ENCODE peak calls at places on chromosomes 3 and 15, in four cellular contexts. One of them, this sample, is unnamed.

GRCh38 chr3:41101231-41101630 is 98.1 kb upstream of the CTNNB1 start:
- DNase-seq in H9: no peak
- DNase-seq in H1: no peak
- DNase-seq in mesendoderm: peak; percentile 51
- DNase-seq in this sample: no peak

GRCh38 chr3:95154775-95155174 is 1091.9 kb downstream of the NSUN3 start:
- DNase-seq in H9: no peak
- DNase-seq in H1: no peak
- DNase-seq in mesendoderm: no peak
- DNase-seq in this sample: no peak

GRCh38 chr15:82044373-82045178 is 1.2 kb downstream of the MEX3B start:
- DNase-seq in H9: peak; percentile 84
- DNase-seq in H1: peak; percentile 79
- DNase-seq in mesendoderm: peak; percentile 90
- DNase-seq in this sample: peak; percentile 81

GRCh38 chr3:173983353-173983752 is 585.8 kb downstream of the NLGN1 start:
- DNase-seq in H9: no peak
- DNase-seq in H1: no peak
- DNase-seq in mesendoderm: no peak
- DNase-seq in this sample: peak; percentile 78

GRCh38 chr3:9340450-9341009 is 22.3 kb upstream of the THUMPD3 start:
- DNase-seq in H9: no peak
- DNase-seq in H1: no peak
- DNase-seq in mesendoderm: no peak
- DNase-seq in this sample: peak; percentile 93

GRCh38 chr15:96331141-96331941 is 841 bp downstream of the NR2F2 start:
- DNase-seq in H9: peak; percentile 30
- DNase-seq in H1: peak; percentile 67
- DNase-seq in mesendoderm: no peak
- DNase-seq in this sample: no peak

GRCh38 chr3:14477311-14477935 is 62.7 kb downstream of the GRIP2 start:
- DNase-seq in H9: no peak
- DNase-seq in H1: no peak
- DNase-seq in mesendoderm: no peak
- DNase-seq in this sample: no peak

GRCh38 chr3:40337136-40338108 is 27.9 kb downstream of the EIF1B start:
- DNase-seq in H9: no peak
- DNase-seq in H1: no peak
- DNase-seq in mesendoderm: peak; percentile 15
- DNase-seq in this sample: no peak

GRCh38 chr15:64930778-64931240 is 19.1 kb downstream of the ANKDD1A start:
- DNase-seq in H9: no peak
- DNase-seq in H1: peak; percentile 39
- DNase-seq in mesendoderm: no peak
- DNase-seq in this sample: peak; percentile 65

GRCh38 chr3:114839476-114839875 is 307.6 kb downstream of the ZBTB20 start:
- DNase-seq in H9: no peak
- DNase-seq in H1: no peak
- DNase-seq in mesendoderm: peak; percentile 20
- DNase-seq in this sample: peak; percentile 27

GRCh38 chr3:123096701-123097100 is 29.9 kb downstream of the PDIA5 start:
- DNase-seq in H9: no peak
- DNase-seq in H1: no peak
- DNase-seq in mesendoderm: no peak
- DNase-seq in this sample: peak; percentile 75

GRCh38 chr3:31725976-31726375 is 193.3 kb downstream of the STT3B start:
- DNase-seq in H9: no peak
- DNase-seq in H1: no peak
- DNase-seq in mesendoderm: peak; percentile 23
- DNase-seq in this sample: no peak

GRCh38 chr15:100803158-100803440 is 76.5 kb upstream of the ALDH1A3 start:
- DNase-seq in H9: no peak
- DNase-seq in H1: no peak
- DNase-seq in mesendoderm: no peak
- DNase-seq in this sample: no peak

GRCh38 chr3:50853936-50854335 is 179.2 kb downstream of the DOCK3 start:
- DNase-seq in H9: no peak
- DNase-seq in H1: no peak
- DNase-seq in mesendoderm: no peak
- DNase-seq in this sample: no peak

GRCh38 chr3:135224963-135225362 is 429.9 kb downstream of the EPHB1 start:
- DNase-seq in H9: no peak
- DNase-seq in H1: no peak
- DNase-seq in mesendoderm: no peak
- DNase-seq in this sample: no peak

GRCh38 chr15:75307778-75308390 is 25.2 kb downstream of the GOLGA6D start:
- DNase-seq in H9: peak; percentile 88
- DNase-seq in H1: peak; percentile 88
- DNase-seq in mesendoderm: peak; percentile 81
- DNase-seq in this sample: no peak

GRCh38 chr3:184227481-184227935 is 1.9 kb upstream of the VWA5B2 start:
- DNase-seq in H9: peak; percentile 64
- DNase-seq in H1: peak; percentile 76
- DNase-seq in mesendoderm: peak; percentile 56
- DNase-seq in this sample: no peak

GRCh38 chr3:98521897-98522537 is 685 bp downstream of the CLDND1 start:
- DNase-seq in H9: no peak
- DNase-seq in H1: no peak
- DNase-seq in mesendoderm: peak; percentile 72
- DNase-seq in this sample: peak; percentile 68

GRCh38 chr15:98667521-98668179 is 19.3 kb downstream of the IGF1R start:
- DNase-seq in H9: peak; percentile 63
- DNase-seq in H1: peak; percentile 55
- DNase-seq in mesendoderm: peak; percentile 56
- DNase-seq in this sample: no peak

GRCh38 chr3:15860014-15860934 is 62.5 kb upstream of the ANKRD28 start:
- DNase-seq in H9: peak; percentile 84
- DNase-seq in H1: peak; percentile 80
- DNase-seq in mesendoderm: peak; percentile 82
- DNase-seq in this sample: peak; percentile 58

GRCh38 chr3:47456984-47457383 is 18.8 kb downstream of the SCAP start:
- DNase-seq in H9: no peak
- DNase-seq in H1: no peak
- DNase-seq in mesendoderm: no peak
- DNase-seq in this sample: no peak

GRCh38 chr3:112628038-112628437 is 12.9 kb downstream of the CCDC80 start:
- DNase-seq in H9: no peak
- DNase-seq in H1: no peak
- DNase-seq in mesendoderm: no peak
- DNase-seq in this sample: no peak

GRCh38 chr15:68791431-68792283 is 29.0 kb downstream of the ANP32A start:
- DNase-seq in H9: peak; percentile 63
- DNase-seq in H1: no peak
- DNase-seq in mesendoderm: peak; percentile 63
- DNase-seq in this sample: no peak

GRCh38 chr3:167684389-167684993 is 30.7 kb upstream of the WDR49 start:
- DNase-seq in H9: no peak
- DNase-seq in H1: peak; percentile 58
- DNase-seq in mesendoderm: peak; percentile 72
- DNase-seq in this sample: peak; percentile 58

GRCh38 chr3:113712129-113712528 is 15.7 kb upstream of the USF3 start:
- DNase-seq in H9: no peak
- DNase-seq in H1: no peak
- DNase-seq in mesendoderm: no peak
- DNase-seq in this sample: peak; percentile 49

GRCh38 chr15:29765234-29765841 is 56.9 kb downstream of the TJP1 start:
- DNase-seq in H9: no peak
- DNase-seq in H1: no peak
- DNase-seq in mesendoderm: no peak
- DNase-seq in this sample: no peak

GRCh38 chr15:64686130-64686735 is 89.2 kb downstream of the RBPMS2 start:
- DNase-seq in H9: peak; percentile 35
- DNase-seq in H1: no peak
- DNase-seq in mesendoderm: peak; percentile 77
- DNase-seq in this sample: peak; percentile 63

GRCh38 chr15:34642252-34642651 is 58.8 kb upstream of the GOLGA8B start:
- DNase-seq in H9: no peak
- DNase-seq in H1: no peak
- DNase-seq in mesendoderm: peak; percentile 10
- DNase-seq in this sample: no peak

GRCh38 chr3:42055291-42055690 is 35.9 kb upstream of the TRAK1 start:
- DNase-seq in H9: no peak
- DNase-seq in H1: no peak
- DNase-seq in mesendoderm: no peak
- DNase-seq in this sample: peak; percentile 85

GRCh38 chr3:126655887-126656286 is 963 bp upstream of the TXNRD3 start:
- DNase-seq in H9: no peak
- DNase-seq in H1: no peak
- DNase-seq in mesendoderm: no peak
- DNase-seq in this sample: no peak

GRCh38 chr3:27342279-27342678 is 26.9 kb downstream of the NEK10 start:
- DNase-seq in H9: no peak
- DNase-seq in H1: no peak
- DNase-seq in mesendoderm: no peak
- DNase-seq in this sample: no peak

GRCh38 chr3:160060409-160061027 is 71.9 kb downstream of the IL12A start:
- DNase-seq in H9: no peak
- DNase-seq in H1: no peak
- DNase-seq in mesendoderm: no peak
- DNase-seq in this sample: no peak

GRCh38 chr3:188646592-188646991 is 492.6 kb downstream of the LPP start:
- DNase-seq in H9: no peak
- DNase-seq in H1: no peak
- DNase-seq in mesendoderm: no peak
- DNase-seq in this sample: peak; percentile 26

GRCh38 chr3:84943379-84943778 is 15.4 kb upstream of the CADM2 start:
- DNase-seq in H9: no peak
- DNase-seq in H1: no peak
- DNase-seq in mesendoderm: peak; percentile 18
- DNase-seq in this sample: no peak

DNA sequence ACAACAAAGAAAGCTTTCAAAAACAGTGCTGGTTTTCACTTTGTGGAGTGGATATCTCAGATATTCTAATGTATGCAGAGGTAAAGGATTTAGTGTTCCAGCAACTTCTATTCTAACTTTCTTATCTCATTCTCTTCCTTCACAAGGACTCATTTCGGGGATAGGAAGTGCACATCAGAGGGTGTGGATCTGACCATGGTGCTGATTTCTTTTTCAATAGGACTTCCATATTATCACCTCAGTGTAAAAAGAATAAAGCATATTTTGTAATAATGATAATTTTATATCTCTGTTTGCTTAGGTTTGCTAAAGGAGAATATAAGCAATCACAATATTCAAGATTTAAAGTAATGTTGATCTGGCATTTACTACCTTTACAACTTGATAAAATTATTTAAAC is 12.5 kb upstream of the CADM2 start:
- DNase-seq in H9: no peak
- DNase-seq in H1: no peak
- DNase-seq in mesendoderm: peak; percentile 49
- DNase-seq in this sample: no peak
- H3K4me2 ChIP-seq in H9: no peak overlapping the region
- H3K4me2 ChIP-seq in H1: no peak overlapping the region
- H3K4me2 ChIP-seq in mesendoderm: no peak overlapping the region
- H3K4me2 ChIP-seq in this sample: no peak overlapping the region

GRCh38 chr15:94086360-94086759 is 145.0 kb upstream of the MCTP2 start:
- DNase-seq in H9: no peak
- DNase-seq in H1: no peak
- DNase-seq in mesendoderm: no peak
- DNase-seq in this sample: peak; percentile 31
- H3K56ac ChIP-seq in H9: no peak overlapping the region
- H3K56ac ChIP-seq in H1: no peak overlapping the region
- H3K56ac ChIP-seq in mesendoderm: no peak overlapping the region
- H3K56ac ChIP-seq in this sample: no peak overlapping the region

GRCh38 chr3:118196183-118196582 is 838.5 kb downstream of the IGSF11 start:
- DNase-seq in H9: no peak
- DNase-seq in H1: no peak
- DNase-seq in mesendoderm: peak; percentile 1
- DNase-seq in this sample: no peak
- H3K4me2 ChIP-seq in H9: no peak overlapping the region
- H3K4me2 ChIP-seq in H1: no peak overlapping the region
- H3K4me2 ChIP-seq in mesendoderm: no peak overlapping the region
- H3K4me2 ChIP-seq in this sample: no peak overlapping the region

DNA sequence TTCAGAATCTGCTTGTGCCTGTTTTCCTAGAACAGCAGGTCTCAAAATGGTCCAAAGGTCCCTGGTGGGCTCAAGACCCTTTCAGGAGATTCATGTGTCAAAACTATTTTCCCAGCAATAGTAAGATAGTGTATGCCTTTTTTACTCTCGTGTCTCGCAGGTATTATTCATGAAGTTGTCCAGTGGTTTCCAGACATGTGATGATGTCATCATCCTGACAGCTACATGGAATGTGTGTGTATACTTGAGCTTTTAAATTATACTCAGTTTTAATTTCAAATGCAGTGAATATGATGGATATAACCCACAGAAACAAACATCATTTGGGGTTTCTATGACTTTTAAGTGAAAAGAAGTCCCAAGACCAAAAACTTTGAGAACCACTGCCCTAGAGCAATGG is 288.6 kb downstream of the NTRK3 start:
- DNase-seq in H9: no peak
- DNase-seq in H1: no peak
- DNase-seq in mesendoderm: no peak
- DNase-seq in this sample: no peak
- H3K56ac ChIP-seq in H9: no peak overlapping the region
- H3K56ac ChIP-seq in H1: no peak overlapping the region
- H3K56ac ChIP-seq in mesendoderm: no peak overlapping the region
- H3K56ac ChIP-seq in this sample: no peak overlapping the region

GRCh38 chr15:52857471-52857870 is 67.3 kb upstream of the ONECUT1 start:
- DNase-seq in H9: no peak
- DNase-seq in H1: no peak
- DNase-seq in mesendoderm: peak; percentile 60
- DNase-seq in this sample: no peak
- H3K4me2 ChIP-seq in H9: peak overlapping the region; percentile 37
- H3K4me2 ChIP-seq in H1: peak overlapping the region; percentile 44
- H3K4me2 ChIP-seq in mesendoderm: no peak overlapping the region
- H3K4me2 ChIP-seq in this sample: no peak overlapping the region

GRCh38 chr3:52367891-52368880 is 52.1 kb downstream of the DNAH1 start:
- DNase-seq in H9: no peak
- DNase-seq in H1: no peak
- DNase-seq in mesendoderm: no peak
- DNase-seq in this sample: no peak
- H3K56ac ChIP-seq in H9: no peak overlapping the region
- H3K56ac ChIP-seq in H1: no peak overlapping the region
- H3K56ac ChIP-seq in mesendoderm: peak overlapping the region; percentile 74
- H3K56ac ChIP-seq in this sample: no peak overlapping the region

GRCh38 chr3:67289626-67290025 is 291.5 kb downstream of the KBTBD8 start:
- DNase-seq in H9: no peak
- DNase-seq in H1: no peak
- DNase-seq in mesendoderm: no peak
- DNase-seq in this sample: no peak
- H3K4me2 ChIP-seq in H9: no peak overlapping the region
- H3K4me2 ChIP-seq in H1: no peak overlapping the region
- H3K4me2 ChIP-seq in mesendoderm: no peak overlapping the region
- H3K4me2 ChIP-seq in this sample: no peak overlapping the region